ENCODE peak calls at places on chromosomes 6 and 20, in seven cellular contexts. Q is heart right ventricle, G is kidney, P is fibroblast of pulmonary artery, C is HCT116, U is spleen, M is lung. O is an unnamed sample.
A peak's percentile ranks its signal among the peaks of the same experiment; 100 is the strongest.

GRCh38 chr6:32192608-32193039 is at the start of gene GPSM3:
- DNase-seq in Q (peak; percentile 71), G (peak; percentile 87), P (peak; percentile 57), C (no peak), U (peak; percentile 95), M (no peak), O (no peak)

GRCh38 chr6:7016238-7016637 is 91.5 kb upstream of the RREB1 start:
- DNase-seq in Q (no peak), G (no peak), P (no peak), C (no peak), U (no peak), M (no peak), O (no peak)

GRCh38 chr6:40584741-40585140 is 2.4 kb downstream of the LRFN2 start:
- DNase-seq in Q (no peak), G (no peak), P (no peak), C (no peak), U (no peak), M (no peak), O (no peak)

GRCh38 chr6:93644611-93645010 is 225.3 kb upstream of the EPHA7 start:
- DNase-seq in Q (no peak), G (no peak), P (peak; percentile 11), C (no peak), U (no peak), M (no peak), O (no peak)

GRCh38 chr6:108874470-108875160 is 26.4 kb downstream of the ARMC2 start:
- DNase-seq in Q (no peak), G (no peak), P (peak; percentile 80), C (no peak), U (no peak), M (no peak), O (no peak)

GRCh38 chr6:13462380-13463326 is 24.7 kb downstream of the GFOD1 start:
- DNase-seq in Q (no peak), G (no peak), P (no peak), C (no peak), U (no peak), M (no peak), O (no peak)

GRCh38 chr6:7431594-7432390 is 42.2 kb downstream of the RIOK1 start:
- DNase-seq in Q (no peak), G (no peak), P (peak; percentile 30), C (no peak), U (no peak), M (no peak), O (no peak)

GRCh38 chr6:71420693-71421328 is 132.2 kb downstream of the OGFRL1 start:
- DNase-seq in Q (peak; percentile 98), G (peak; percentile 98), P (peak; percentile 96), C (no peak), U (peak; percentile 90), M (peak; percentile 96), O (peak; percentile 98)

GRCh38 chr20:19543114-19543513 is 214.9 kb upstream of the RIN2 start:
- DNase-seq in Q (no peak), G (no peak), P (no peak), C (no peak), U (no peak), M (no peak), O (no peak)

GRCh38 chr6:31125162-31125561 is 4.9 kb upstream of the CDSN start:
- DNase-seq in Q (peak; percentile 66), G (peak; percentile 91), P (peak; percentile 86), C (no peak), U (no peak), M (peak; percentile 73), O (no peak)

DNA sequence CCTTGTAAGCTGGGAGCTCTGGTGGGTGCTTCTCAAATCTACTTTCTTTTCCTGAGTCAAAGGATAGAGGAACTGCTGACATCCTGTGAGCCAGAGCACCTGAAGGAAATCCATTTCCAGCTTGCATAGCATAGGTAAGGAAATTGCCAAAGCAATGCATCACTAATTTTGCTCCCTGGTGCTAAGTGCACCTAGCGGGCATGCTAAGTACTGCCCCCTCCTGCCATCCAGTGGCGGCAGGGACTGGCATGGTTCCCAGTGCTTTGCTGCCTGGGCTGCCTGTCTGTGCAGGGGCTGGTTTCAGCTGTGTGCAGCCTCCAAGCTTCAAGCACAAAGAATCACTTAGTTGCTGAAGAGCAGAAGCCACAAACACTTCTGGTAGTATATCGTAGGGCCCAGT is 63.9 kb downstream of the FARS2 start:
- DNase-seq in Q (no peak), G (no peak), P (no peak), C (no peak), U (no peak), M (no peak), O (no peak)
- TF ChIP-seq CTCF in Q (no peak), G (peak; percentile 35), P (no peak), C (peak; percentile 46), U (no peak), M (no peak), O (no peak)

DNA sequence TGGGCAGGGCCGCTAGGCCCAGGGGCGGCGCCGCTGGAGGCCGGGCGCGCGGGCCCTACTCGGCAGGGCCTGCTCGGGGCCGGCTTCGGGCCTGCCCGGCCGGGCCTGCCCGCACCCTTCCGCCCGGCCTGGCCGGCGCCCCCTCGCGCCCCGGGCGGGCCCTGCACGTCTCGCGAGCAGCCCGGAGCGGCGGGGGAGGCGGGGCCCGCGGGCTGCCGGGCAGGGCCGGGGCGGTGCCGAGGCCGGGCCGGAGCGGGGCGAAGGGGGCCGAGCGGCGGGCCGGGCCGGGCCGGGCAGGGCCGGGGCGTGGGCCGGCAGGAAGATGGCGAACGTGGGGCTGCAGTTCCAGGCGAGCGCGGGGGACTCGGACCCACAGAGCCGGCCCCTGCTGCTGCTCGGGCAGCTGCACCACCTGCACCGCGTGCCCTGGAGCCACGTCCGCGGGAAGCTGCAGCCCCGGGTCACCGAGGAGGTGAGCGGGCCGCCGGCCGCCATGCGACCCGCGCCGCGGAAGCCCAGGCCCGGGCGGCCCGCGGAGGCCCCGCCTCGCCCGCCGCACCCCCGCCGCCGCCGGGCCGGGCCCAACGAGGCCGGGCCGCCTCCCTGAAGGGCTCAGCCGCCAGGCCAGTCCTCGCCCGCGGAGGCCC is at the start of gene NPEPL1:
- DNase-seq in Q (peak; percentile 50), G (peak; percentile 87), P (peak; percentile 72), C (peak; percentile 28), U (peak; percentile 95), M (peak; percentile 56), O (peak; percentile 83)
- TF ChIP-seq CTCF in Q (no peak), G (peak; percentile 37), P (no peak), C (no peak), U (no peak), M (no peak), O (no peak)

GRCh38 chr6:122781716-122782115 is 2.2 kb downstream of the FABP7 start:
- DNase-seq in Q (no peak), G (no peak), P (no peak), C (no peak), U (no peak), M (no peak), O (no peak)

GRCh38 chr6:122779672-122780066 is at the start of gene FABP7:
- DNase-seq in Q (no peak), G (no peak), P (no peak), C (no peak), U (no peak), M (no peak), O (no peak)

GRCh38 chr6:122778334-122778733 is 1.2 kb upstream of the FABP7 start:
- DNase-seq in Q (no peak), G (no peak), P (no peak), C (no peak), U (no peak), M (no peak), O (no peak)

GRCh38 chr6:122780114-122780513 is 598 bp downstream of the FABP7 start:
- DNase-seq in Q (no peak), G (no peak), P (no peak), C (no peak), U (no peak), M (no peak), O (no peak)

DNA sequence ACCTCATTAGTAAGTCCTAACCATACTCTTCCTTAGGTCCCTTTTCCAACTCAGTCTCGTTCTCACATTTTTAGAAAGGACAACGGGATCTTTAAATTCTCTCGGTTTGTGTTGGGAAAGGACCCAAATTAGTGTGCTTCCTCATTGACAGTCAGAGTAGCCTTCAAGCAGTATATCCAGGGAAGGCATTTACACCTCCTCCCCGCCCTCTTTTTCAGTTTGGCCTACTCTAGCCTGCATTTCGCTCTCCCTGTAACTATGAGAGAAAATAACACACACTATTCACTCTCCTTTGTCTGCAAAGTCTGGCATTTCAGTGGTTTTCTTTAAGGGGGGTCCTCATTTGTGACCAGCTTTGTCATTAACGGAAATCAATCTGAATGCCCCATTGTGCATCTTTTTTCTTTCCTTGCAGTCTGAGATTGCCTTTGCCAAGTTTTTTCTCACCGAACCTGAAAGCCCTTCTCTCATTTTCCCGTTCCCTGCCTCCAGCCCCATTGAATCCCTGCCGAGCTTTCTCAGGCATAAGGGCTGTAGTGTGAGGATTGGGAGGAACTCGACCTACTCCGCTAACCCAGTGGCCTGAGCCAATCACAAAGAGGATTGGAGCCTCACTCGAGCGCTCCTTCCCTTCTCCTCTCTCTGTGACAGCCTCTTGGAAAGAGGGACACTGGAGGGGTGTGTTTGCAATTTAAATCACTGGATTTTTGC is 400 bp upstream of the FABP7 start:
- DNase-seq in Q (no peak), G (no peak), P (no peak), C (no peak), U (no peak), M (no peak), O (no peak)
- TF ChIP-seq CTCF in Q (no peak), G (no peak), P (no peak), C (no peak), U (no peak), M (no peak), O (no peak)

GRCh38 chr6:45590751-45591184 is 213.0 kb upstream of the SUPT3H start:
- DNase-seq in Q (no peak), G (no peak), P (peak; percentile 63), C (no peak), U (no peak), M (peak; percentile 26), O (no peak)
- TF ChIP-seq CTCF in Q (no peak), G (no peak), P (no peak), C (no peak), U (no peak), M (no peak), O (no peak)

O was measured in osteocyte.